ENCODE peak calls at places on chromosomes 4 and X, in eight cellular contexts. L is foreskin fibroblast; F is T-helper 2 cell; K is RCC 7860; P is KG1; W is CD4-positive, alpha-beta T cell; C is GM04504; M is activated CD8-positive, alpha-beta memory T cell treated with anti-CD3 and anti-CD28 coated beads for 48 hours. B is an unnamed sample.

GRCh38 chr4:112927544-112927943 is 121.9 kb upstream of the ANK2 start:
- DNase-seq in L (no peak), F (no peak), K (no peak), P (no peak), W (no peak), C (no peak), M (no peak), B (no peak)

GRCh38 chr4:38583102-38583501 is 80.9 kb upstream of the KLF3 start:
- DNase-seq in L (no peak), F (no peak), K (no peak), P (no peak), W (no peak), C (no peak), M (no peak), B (no peak)

GRCh38 chrX:29024813-29025342 is 437.6 kb downstream of the IL1RAPL1 start:
- DNase-seq in L (no peak), F (no peak), K (no peak), P (no peak), W (no peak), C (no peak), M (no peak), B (no peak)

GRCh38 chrX:27575565-27575964 is 14.6 kb upstream of the DCAF8L2 start:
- DNase-seq in L (no peak), F (no peak), K (no peak), P (no peak), W (no peak), C (no peak), M (no peak), B (no peak)

GRCh38 chr4:158190736-158191135 is 17.9 kb upstream of the GASK1B start:
- DNase-seq in L (no peak), F (no peak), K (no peak), P (no peak), W (no peak), C (no peak), M (no peak), B (no peak)

GRCh38 chr4:173119818-173120217 is 48.8 kb upstream of the GALNT7 start:
- DNase-seq in L (peak; percentile 7), F (no peak), K (no peak), P (no peak), W (no peak), C (no peak), M (no peak), B (no peak)

GRCh38 chr4:41339812-41340809 is 83.4 kb downstream of the UCHL1 start:
- DNase-seq in L (peak; percentile 87), F (no peak), K (no peak), P (no peak), W (no peak), C (peak; percentile 71), M (no peak), B (no peak)

GRCh38 chrX:43679778-43680177 is 23.7 kb downstream of the MAOA start:
- DNase-seq in L (peak; percentile 53), F (no peak), K (no peak), P (no peak), W (no peak), C (no peak), M (no peak), B (no peak)

GRCh38 chr4:145698507-145698906 is 18.6 kb downstream of the C4orf51 start:
- DNase-seq in L (no peak), F (no peak), K (no peak), P (no peak), W (no peak), C (no peak), M (no peak), B (no peak)

GRCh38 chr4:114272226-114272625 is 292.8 kb upstream of the ARSJ start:
- DNase-seq in L (peak; percentile 92), F (no peak), K (peak; percentile 77), P (no peak), W (no peak), C (peak; percentile 85), M (no peak), B (no peak)

GRCh38 chrX:23952984-23953907 is 45.4 kb downstream of the CXorf58 start:
- DNase-seq in L (no peak), F (no peak), K (no peak), P (peak; percentile 35), W (peak; percentile 2), C (no peak), M (peak; percentile 12), B (no peak)

GRCh38 chrX:12973561-12974216 is 1.2 kb upstream of the TMSB4X start:
- DNase-seq in L (no peak), F (peak; percentile 31), K (no peak), P (no peak), W (no peak), C (no peak), M (no peak), B (no peak)

GRCh38 chrX:47224896-47225290 is 6.4 kb downstream of the CDK16 start:
- DNase-seq in L (no peak), F (no peak), K (no peak), P (no peak), W (no peak), C (no peak), M (no peak), B (no peak)

GRCh38 chrX:104112326-104112951 is at the start of gene ZCCHC18:
- DNase-seq in L (peak; percentile 65), F (peak; percentile 14), K (peak; percentile 45), P (no peak), W (no peak), C (no peak), M (no peak), B (peak; percentile 28)

GRCh38 chr4:151553874-151554273 is 144.9 kb downstream of the FHIP1A start:
- DNase-seq in L (no peak), F (no peak), K (no peak), P (no peak), W (no peak), C (no peak), M (no peak), B (peak; percentile 88)

GRCh38 chr4:168794881-168795280 is 215.2 kb downstream of the CBR4 start:
- DNase-seq in L (no peak), F (no peak), K (peak; percentile 48), P (no peak), W (no peak), C (no peak), M (no peak), B (no peak)

GRCh38 chr4:31918891-31919290 is 1198.7 kb downstream of the PCDH7 start:
- DNase-seq in L (no peak), F (no peak), K (peak; percentile 25), P (peak; percentile 2), W (no peak), C (no peak), M (no peak), B (no peak)

GRCh38 chrX:104250470-104250869 is 4.3 kb downstream of the ESX1 start:
- DNase-seq in L (no peak), F (no peak), K (no peak), P (no peak), W (no peak), C (no peak), M (no peak), B (no peak)

GRCh38 chrX:75547783-75548182 is 24.9 kb upstream of the ZDHHC15 start:
- DNase-seq in L (no peak), F (no peak), K (no peak), P (peak; percentile 17), W (no peak), C (no peak), M (no peak), B (no peak)

GRCh38 chrX:24718771-24719170 is 25.1 kb downstream of the POLA1 start:
- DNase-seq in L (no peak), F (no peak), K (no peak), P (no peak), W (no peak), C (no peak), M (no peak), B (no peak)

GRCh38 chr4:185660340-185660739 is 125.0 kb upstream of the PDLIM3 start:
- DNase-seq in L (no peak), F (no peak), K (no peak), P (no peak), W (no peak), C (no peak), M (no peak), B (no peak)

GRCh38 chr4:129968778-129969177 is 872.8 kb downstream of the C4orf33 start:
- DNase-seq in L (no peak), F (no peak), K (no peak), P (no peak), W (no peak), C (no peak), M (no peak), B (no peak)

GRCh38 chrX:55777596-55777995 is 60.0 kb downstream of the RRAGB start:
- DNase-seq in L (no peak), F (no peak), K (no peak), P (no peak), W (no peak), C (no peak), M (no peak), B (no peak)

GRCh38 chrX:113868169-113868568 is 715.7 kb upstream of the HTR2C start:
- DNase-seq in L (no peak), F (no peak), K (no peak), P (peak; percentile 1), W (no peak), C (no peak), M (no peak), B (no peak)

GRCh38 chr4:26349496-26349895 is 28.7 kb downstream of the RBPJ start:
- DNase-seq in L (no peak), F (no peak), K (no peak), P (no peak), W (no peak), C (no peak), M (no peak), B (no peak)

GRCh38 chr4:153188966-153189801 is 15.1 kb upstream of the TRIM2 start:
- DNase-seq in L (peak; percentile 37), F (no peak), K (peak; percentile 31), P (no peak), W (no peak), C (no peak), M (no peak), B (no peak)

GRCh38 chr4:73944061-73944875 is 37.6 kb downstream of the PF4 start:
- DNase-seq in L (peak; percentile 50), F (no peak), K (no peak), P (no peak), W (no peak), C (no peak), M (no peak), B (peak; percentile 57)

GRCh38 chr4:112270051-112270450 is 15.7 kb downstream of the TIFA start:
- DNase-seq in L (no peak), F (no peak), K (no peak), P (no peak), W (no peak), C (no peak), M (no peak), B (no peak)

GRCh38 chrX:10939384-10939783 is 171.7 kb upstream of the HCCS start:
- DNase-seq in L (peak; percentile 38), F (no peak), K (peak; percentile 6), P (no peak), W (no peak), C (no peak), M (no peak), B (no peak)

GRCh38 chrX:96907888-96908287 is 24.2 kb downstream of the RPA4 start:
- DNase-seq in L (no peak), F (no peak), K (no peak), P (no peak), W (no peak), C (no peak), M (no peak), B (no peak)

GRCh38 chrX:49269010-49269767 is 404 bp upstream of the PPP1R3F start:
- DNase-seq in L (peak; percentile 97), F (peak; percentile 92), K (peak; percentile 95), P (peak; percentile 77), W (peak; percentile 85), C (peak; percentile 91), M (peak; percentile 76), B (peak; percentile 95)

GRCh38 chrX:24494544-24495113 is 29.5 kb downstream of the PDK3 start:
- DNase-seq in L (peak; percentile 49), F (no peak), K (peak; percentile 63), P (no peak), W (no peak), C (peak; percentile 24), M (no peak), B (peak; percentile 71)

GRCh38 chrX:107669885-107670628 is 41.7 kb downstream of the PRPS1 start:
- DNase-seq in L (no peak), F (no peak), K (no peak), P (no peak), W (no peak), C (no peak), M (no peak), B (no peak)

GRCh38 chr4:101708640-101709039 is 81.9 kb upstream of the BANK1 start:
- DNase-seq in L (peak; percentile 18), F (no peak), K (no peak), P (no peak), W (no peak), C (no peak), M (no peak), B (no peak)